ENCODE peak calls at places on chromosomes 11 and 22, in ten cellular contexts. U is breast epithelium; G is Calu3; W is heart right ventricle; F is CD8-positive, alpha-beta T cell; R is occipital lobe; M is stimulated activated CD4-positive, alpha-beta T cell treated with anti-CD3 and anti-CD28 coated beads, Interleukin-1b, Interleukin-23, amount 100 ng/mL, for 1 hour; N is GM12892; P is HFF-Myc; C is activated T-cell treated with anti-CD3 and anti-CD28 coated beads for 1 hour. H is an unnamed sample.

GRCh38 chr11:68959465-68960298 is 21.1 kb downstream of the MRGPRD start:
- DNase-seq in U (no peak), G (no peak), W (no peak), F (no peak), R (no peak), M (no peak), N (no peak), P (no peak), C (no peak), H (no peak)

GRCh38 chr11:46901156-46901555 is 17.2 kb downstream of the LRP4 start:
- DNase-seq in U (no peak), G (no peak), W (no peak), F (no peak), R (no peak), M (no peak), N (no peak), P (no peak), C (no peak), H (no peak)

GRCh38 chr11:37142591-37142990 is 544.6 kb upstream of the RAG2 start:
- DNase-seq in U (no peak), G (no peak), W (no peak), F (no peak), R (no peak), M (no peak), N (no peak), P (no peak), C (no peak), H (no peak)

GRCh38 chr11:122632178-122632824 is 23.2 kb upstream of the UBASH3B start:
- DNase-seq in U (no peak), G (no peak), W (no peak), F (no peak), R (no peak), M (no peak), N (no peak), P (no peak), C (no peak), H (no peak)

GRCh38 chr22:45064313-45065268 is 54.8 kb upstream of the PHF21B start:
- DNase-seq in U (no peak), G (peak; percentile 5), W (no peak), F (no peak), R (no peak), M (no peak), N (peak; percentile 37), P (peak; percentile 52), C (no peak), H (no peak)

GRCh38 chr22:42596376-42596775 is 18.3 kb downstream of the POLDIP3 start:
- DNase-seq in U (no peak), G (no peak), W (peak; percentile 53), F (no peak), R (no peak), M (no peak), N (no peak), P (no peak), C (no peak), H (no peak)

GRCh38 chr11:68140496-68141246 is 19.5 kb upstream of the CHKA start:
- DNase-seq in U (peak; percentile 48), G (peak; percentile 42), W (no peak), F (no peak), R (no peak), M (no peak), N (no peak), P (no peak), C (no peak), H (no peak)

GRCh38 chr11:63613517-63614135 is 607 bp downstream of the PLAAT3 start:
- DNase-seq in U (peak; percentile 63), G (peak; percentile 74), W (peak; percentile 57), F (no peak), R (peak; percentile 58), M (no peak), N (no peak), P (no peak), C (peak; percentile 22), H (no peak)

GRCh38 chr11:64971421-64972233 is at the start of gene MAJIN:
- DNase-seq in U (peak; percentile 69), G (peak; percentile 62), W (peak; percentile 95), F (peak; percentile 65), R (peak; percentile 27), M (peak; percentile 77), N (no peak), P (peak; percentile 27), C (peak; percentile 93), H (peak; percentile 88)

GRCh38 chr11:18540207-18541009 is 13.7 kb upstream of the TSG101 start:
- DNase-seq in U (no peak), G (no peak), W (no peak), F (no peak), R (no peak), M (no peak), N (no peak), P (no peak), C (no peak), H (no peak)

GRCh38 chr11:18064450-18065048 is 18.5 kb upstream of the TPH1 start:
- DNase-seq in U (no peak), G (no peak), W (no peak), F (no peak), R (no peak), M (no peak), N (no peak), P (no peak), C (no peak), H (no peak)

GRCh38 chr11:17711836-17712235 is 7.5 kb upstream of the MYOD1 start:
- DNase-seq in U (no peak), G (no peak), W (no peak), F (no peak), R (no peak), M (no peak), N (no peak), P (no peak), C (no peak), H (no peak)

GRCh38 chr11:2889399-2890273 is 4.1 kb upstream of the CDKN1C start:
- DNase-seq in U (no peak), G (no peak), W (no peak), F (no peak), R (no peak), M (no peak), N (no peak), P (no peak), C (no peak), H (no peak)

GRCh38 chr11:7965386-7965785 is at the start of gene NLRP10:
- DNase-seq in U (no peak), G (no peak), W (no peak), F (no peak), R (no peak), M (no peak), N (no peak), P (no peak), C (no peak), H (no peak)

GRCh38 chr11:100632970-100633452 is 54.1 kb upstream of the ARHGAP42 start:
- DNase-seq in U (peak; percentile 68), G (peak; percentile 38), W (peak; percentile 43), F (no peak), R (peak; percentile 3), M (no peak), N (no peak), P (no peak), C (no peak), H (no peak)

GRCh38 chr22:32615874-32616564 is 141.4 kb downstream of the FBXO7 start:
- DNase-seq in U (no peak), G (no peak), W (no peak), F (no peak), R (no peak), M (no peak), N (no peak), P (no peak), C (no peak), H (no peak)

GRCh38 chr22:24465566-24465965 is 29.6 kb upstream of the UPB1 start:
- DNase-seq in U (no peak), G (peak; percentile 42), W (no peak), F (no peak), R (no peak), M (no peak), N (no peak), P (no peak), C (no peak), H (no peak)

GRCh38 chr11:12853652-12854296 is 155.3 kb upstream of the RASSF10 start:
- DNase-seq in U (no peak), G (peak; percentile 49), W (no peak), F (no peak), R (no peak), M (no peak), N (no peak), P (no peak), C (no peak), H (no peak)

GRCh38 chr11:13368041-13368446 is 90.5 kb downstream of the BMAL1 start:
- DNase-seq in U (no peak), G (no peak), W (no peak), F (no peak), R (no peak), M (no peak), N (no peak), P (no peak), C (no peak), H (no peak)

GRCh38 chr11:66881927-66882452 is 25.1 kb downstream of the LRFN4 start:
- DNase-seq in U (no peak), G (no peak), W (no peak), F (no peak), R (no peak), M (no peak), N (no peak), P (no peak), C (no peak), H (no peak)

GRCh38 chr11:72954860-72955259 is 140.6 kb downstream of the ATG16L2 start:
- DNase-seq in U (no peak), G (no peak), W (no peak), F (no peak), R (no peak), M (no peak), N (no peak), P (no peak), C (no peak), H (no peak)

GRCh38 chr22:44585559-44586121 is 87.6 kb upstream of the RTL6 start:
- DNase-seq in U (peak; percentile 48), G (no peak), W (no peak), F (no peak), R (no peak), M (no peak), N (no peak), P (no peak), C (no peak), H (no peak)

GRCh38 chr11:133957926-133958325 is 1.2 kb upstream of the IGSF9B start:
- DNase-seq in U (no peak), G (no peak), W (no peak), F (no peak), R (no peak), M (no peak), N (no peak), P (no peak), C (no peak), H (no peak)

GRCh38 chr22:26471522-26471921 is 12.1 kb downstream of the HPS4 start:
- DNase-seq in U (no peak), G (peak; percentile 85), W (no peak), F (no peak), R (no peak), M (no peak), N (no peak), P (peak; percentile 49), C (no peak), H (no peak)

GRCh38 chr22:20117656-20118571 is 888 bp upstream of the TRMT2A start:
- DNase-seq in U (no peak), G (peak; percentile 19), W (peak; percentile 27), F (no peak), R (no peak), M (peak; percentile 15), N (peak; percentile 56), P (no peak), C (peak; percentile 35), H (no peak)

GRCh38 chr11:31690041-31690440 is 121.1 kb downstream of the PAX6 start:
- DNase-seq in U (no peak), G (no peak), W (no peak), F (no peak), R (no peak), M (no peak), N (no peak), P (no peak), C (no peak), H (no peak)

GRCh38 chr11:74524501-74524900 is 31.0 kb upstream of the LIPT2 start:
- DNase-seq in U (no peak), G (no peak), W (no peak), F (no peak), R (no peak), M (no peak), N (no peak), P (no peak), C (no peak), H (no peak)

GRCh38 chr11:45798793-45799441 is 6.0 kb upstream of the SLC35C1 start:
- DNase-seq in U (no peak), G (no peak), W (no peak), F (no peak), R (no peak), M (no peak), N (no peak), P (no peak), C (no peak), H (no peak)